ENCODE peak calls at places on chromosomes 13 and 19, in nine cellular contexts. One of them, this sample, is unnamed.
A peak's percentile ranks its signal among the peaks of the same experiment; 100 is the strongest.

GRCh38 chr19:39203372-39204341 is at the start of gene SYCN:
- DNase-seq in astrocyte of the spinal cord: no peak
- DNase-seq in activated CD4-positive, alpha-beta T cell treated with anti-CD3 and anti-CD28 coated beads, Interleukin-2, amount 50 U/mL, for 48 hours: no peak
- DNase-seq in NCI-H1105 treated with DMSO at 0.1 percent for 48 hours: no peak
- DNase-seq in fibroblast of mammary gland: no peak
- DNase-seq in globus pallidus: no peak
- DNase-seq in ACHN: no peak
- DNase-seq in NCI-H2107: no peak
- DNase-seq in fibroblast of the conjunctiva: no peak
- DNase-seq in this sample: no peak

GRCh38 chr13:94901070-94901469 is 188.7 kb upstream of the SOX21 start:
- DNase-seq in fibroblast of the conjunctiva: no peak
- DNase-seq in astrocyte of the spinal cord: no peak
- DNase-seq in NCI-H1105 treated with DMSO at 0.1 percent for 48 hours: no peak
- DNase-seq in NCI-H2107: no peak
- DNase-seq in activated CD4-positive, alpha-beta T cell treated with anti-CD3 and anti-CD28 coated beads, Interleukin-2, amount 50 U/mL, for 48 hours: no peak
- DNase-seq in globus pallidus: no peak
- DNase-seq in fibroblast of mammary gland: peak; percentile 1
- DNase-seq in ACHN: no peak
- DNase-seq in this sample: no peak

GRCh38 chr13:29513981-29514719 is 81.3 kb downstream of the SLC7A1 start:
- DNase-seq in ACHN: no peak
- DNase-seq in fibroblast of the conjunctiva: no peak
- DNase-seq in globus pallidus: no peak
- DNase-seq in NCI-H1105 treated with DMSO at 0.1 percent for 48 hours: no peak
- DNase-seq in fibroblast of mammary gland: no peak
- DNase-seq in activated CD4-positive, alpha-beta T cell treated with anti-CD3 and anti-CD28 coated beads, Interleukin-2, amount 50 U/mL, for 48 hours: no peak
- DNase-seq in astrocyte of the spinal cord: no peak
- DNase-seq in NCI-H2107: no peak
- DNase-seq in this sample: no peak

GRCh38 chr13:113607056-113607455 is 22.5 kb downstream of the TFDP1 start:
- DNase-seq in astrocyte of the spinal cord: no peak
- DNase-seq in activated CD4-positive, alpha-beta T cell treated with anti-CD3 and anti-CD28 coated beads, Interleukin-2, amount 50 U/mL, for 48 hours: no peak
- DNase-seq in fibroblast of the conjunctiva: no peak
- DNase-seq in NCI-H1105 treated with DMSO at 0.1 percent for 48 hours: no peak
- DNase-seq in NCI-H2107: no peak
- DNase-seq in fibroblast of mammary gland: no peak
- DNase-seq in globus pallidus: no peak
- DNase-seq in ACHN: no peak
- DNase-seq in this sample: no peak

GRCh38 chr13:45289936-45290563 is 50.9 kb downstream of the TPT1 start:
- DNase-seq in ACHN: no peak
- DNase-seq in fibroblast of mammary gland: no peak
- DNase-seq in astrocyte of the spinal cord: no peak
- DNase-seq in NCI-H1105 treated with DMSO at 0.1 percent for 48 hours: no peak
- DNase-seq in NCI-H2107: peak; percentile 40
- DNase-seq in fibroblast of the conjunctiva: no peak
- DNase-seq in globus pallidus: peak; percentile 55
- DNase-seq in activated CD4-positive, alpha-beta T cell treated with anti-CD3 and anti-CD28 coated beads, Interleukin-2, amount 50 U/mL, for 48 hours: no peak
- DNase-seq in this sample: no peak

GRCh38 chr19:3310711-3311110 is 55.7 kb upstream of the NFIC start:
- DNase-seq in globus pallidus: no peak
- DNase-seq in fibroblast of the conjunctiva: no peak
- DNase-seq in NCI-H1105 treated with DMSO at 0.1 percent for 48 hours: no peak
- DNase-seq in activated CD4-positive, alpha-beta T cell treated with anti-CD3 and anti-CD28 coated beads, Interleukin-2, amount 50 U/mL, for 48 hours: no peak
- DNase-seq in fibroblast of mammary gland: no peak
- DNase-seq in astrocyte of the spinal cord: no peak
- DNase-seq in NCI-H2107: no peak
- DNase-seq in ACHN: no peak
- DNase-seq in this sample: no peak

GRCh38 chr19:3276341-3276799 is 51.9 kb downstream of the CELF5 start:
- DNase-seq in astrocyte of the spinal cord: no peak
- DNase-seq in NCI-H1105 treated with DMSO at 0.1 percent for 48 hours: peak; percentile 87
- DNase-seq in globus pallidus: no peak
- DNase-seq in fibroblast of the conjunctiva: no peak
- DNase-seq in NCI-H2107: no peak
- DNase-seq in ACHN: no peak
- DNase-seq in fibroblast of mammary gland: no peak
- DNase-seq in activated CD4-positive, alpha-beta T cell treated with anti-CD3 and anti-CD28 coated beads, Interleukin-2, amount 50 U/mL, for 48 hours: peak; percentile 49
- DNase-seq in this sample: no peak

GRCh38 chr19:35828694-35829301 is 16.2 kb upstream of the PRODH2 start:
- DNase-seq in NCI-H1105 treated with DMSO at 0.1 percent for 48 hours: no peak
- DNase-seq in fibroblast of mammary gland: peak; percentile 63
- DNase-seq in ACHN: peak; percentile 70
- DNase-seq in NCI-H2107: no peak
- DNase-seq in globus pallidus: peak; percentile 54
- DNase-seq in activated CD4-positive, alpha-beta T cell treated with anti-CD3 and anti-CD28 coated beads, Interleukin-2, amount 50 U/mL, for 48 hours: peak; percentile 64
- DNase-seq in astrocyte of the spinal cord: peak; percentile 59
- DNase-seq in fibroblast of the conjunctiva: peak; percentile 14
- DNase-seq in this sample: no peak

GRCh38 chr19:41811036-41811435 is 14.6 kb downstream of the CEACAM3 start:
- DNase-seq in astrocyte of the spinal cord: no peak
- DNase-seq in fibroblast of the conjunctiva: no peak
- DNase-seq in NCI-H1105 treated with DMSO at 0.1 percent for 48 hours: no peak
- DNase-seq in globus pallidus: peak; percentile 38
- DNase-seq in activated CD4-positive, alpha-beta T cell treated with anti-CD3 and anti-CD28 coated beads, Interleukin-2, amount 50 U/mL, for 48 hours: no peak
- DNase-seq in fibroblast of mammary gland: no peak
- DNase-seq in NCI-H2107: no peak
- DNase-seq in ACHN: no peak
- DNase-seq in this sample: no peak

GRCh38 chr13:76868451-76868850 is 17.8 kb downstream of the KCTD12 start:
- DNase-seq in activated CD4-positive, alpha-beta T cell treated with anti-CD3 and anti-CD28 coated beads, Interleukin-2, amount 50 U/mL, for 48 hours: no peak
- DNase-seq in NCI-H1105 treated with DMSO at 0.1 percent for 48 hours: no peak
- DNase-seq in globus pallidus: no peak
- DNase-seq in NCI-H2107: no peak
- DNase-seq in astrocyte of the spinal cord: no peak
- DNase-seq in fibroblast of the conjunctiva: no peak
- DNase-seq in fibroblast of mammary gland: no peak
- DNase-seq in ACHN: no peak
- DNase-seq in this sample: no peak

GRCh38 chr13:28622286-28622685 is 36.6 kb upstream of the POMP start:
- DNase-seq in NCI-H1105 treated with DMSO at 0.1 percent for 48 hours: no peak
- DNase-seq in NCI-H2107: no peak
- DNase-seq in fibroblast of mammary gland: no peak
- DNase-seq in globus pallidus: peak; percentile 46
- DNase-seq in fibroblast of the conjunctiva: no peak
- DNase-seq in astrocyte of the spinal cord: no peak
- DNase-seq in activated CD4-positive, alpha-beta T cell treated with anti-CD3 and anti-CD28 coated beads, Interleukin-2, amount 50 U/mL, for 48 hours: no peak
- DNase-seq in ACHN: no peak
- DNase-seq in this sample: no peak

GRCh38 chr13:33313504-33313903 is 27.9 kb upstream of the STARD13 start:
- DNase-seq in fibroblast of the conjunctiva: no peak
- DNase-seq in fibroblast of mammary gland: no peak
- DNase-seq in NCI-H2107: no peak
- DNase-seq in ACHN: no peak
- DNase-seq in astrocyte of the spinal cord: no peak
- DNase-seq in NCI-H1105 treated with DMSO at 0.1 percent for 48 hours: no peak
- DNase-seq in activated CD4-positive, alpha-beta T cell treated with anti-CD3 and anti-CD28 coated beads, Interleukin-2, amount 50 U/mL, for 48 hours: no peak
- DNase-seq in globus pallidus: no peak
- DNase-seq in this sample: no peak